ENCODE peak calls at places on chromosome 4, in five cellular contexts. One of them, this sample, is unnamed.

GRCh38 chr4:10917475-10918103 is 233.0 kb upstream of the CLNK start:
- DNase-seq in tibial nerve: no peak
- DNase-seq in GM06990: no peak
- DNase-seq in aorta: no peak
- DNase-seq in fibroblast of lung: peak
- DNase-seq in this sample: no peak

GRCh38 chr4:12852338-12853307 is 631.5 kb downstream of the RAB28 start:
- DNase-seq in tibial nerve: peak
- DNase-seq in GM06990: peak
- DNase-seq in aorta: no peak
- DNase-seq in fibroblast of lung: peak
- DNase-seq in this sample: no peak

GRCh38 chr4:179804440-179804839 is 2362.2 kb upstream of the AGA start:
- DNase-seq in tibial nerve: no peak
- DNase-seq in GM06990: no peak
- DNase-seq in aorta: no peak
- DNase-seq in fibroblast of lung: peak
- DNase-seq in this sample: no peak

GRCh38 chr4:55124337-55125076 is 888 bp downstream of the KDR start:
- DNase-seq in tibial nerve: no peak
- DNase-seq in GM06990: peak
- DNase-seq in aorta: no peak
- DNase-seq in fibroblast of lung: peak
- DNase-seq in this sample: no peak

GRCh38 chr4:151990201-151990600 is 229.4 kb upstream of the GATB start:
- DNase-seq in tibial nerve: no peak
- DNase-seq in GM06990: no peak
- DNase-seq in aorta: no peak
- DNase-seq in fibroblast of lung: no peak
- DNase-seq in this sample: no peak

GRCh38 chr4:58093352-58093751 is 983.2 kb upstream of the IGFBP7 start:
- DNase-seq in tibial nerve: no peak
- DNase-seq in GM06990: no peak
- DNase-seq in aorta: no peak
- DNase-seq in fibroblast of lung: no peak
- DNase-seq in this sample: no peak

GRCh38 chr4:136342666-136343065 is 1189.6 kb downstream of the PCDH18 start:
- DNase-seq in tibial nerve: no peak
- DNase-seq in GM06990: no peak
- DNase-seq in aorta: no peak
- DNase-seq in fibroblast of lung: peak
- DNase-seq in this sample: no peak

GRCh38 chr4:89878611-89879010 is 16.0 kb upstream of the MMRN1 start:
- DNase-seq in tibial nerve: no peak
- DNase-seq in GM06990: no peak
- DNase-seq in aorta: no peak
- DNase-seq in fibroblast of lung: peak
- DNase-seq in this sample: no peak

GRCh38 chr4:184417802-184418511 is 56.4 kb downstream of the IRF2 start:
- DNase-seq in tibial nerve: no peak
- DNase-seq in GM06990: peak
- DNase-seq in aorta: no peak
- DNase-seq in fibroblast of lung: peak
- DNase-seq in this sample: no peak
- H3K4me3 ChIP-seq in tibial nerve: no peak
- H3K4me3 ChIP-seq in GM06990: no peak
- H3K4me3 ChIP-seq in aorta: no peak
- H3K4me3 ChIP-seq in fibroblast of lung: no peak
- H3K4me3 ChIP-seq in this sample: peak

GRCh38 chr4:73404457-73404856 is 370 bp downstream of the ALB start:
- DNase-seq in tibial nerve: no peak
- DNase-seq in GM06990: no peak
- DNase-seq in aorta: no peak
- DNase-seq in fibroblast of lung: no peak
- DNase-seq in this sample: no peak
- H3K4me3 ChIP-seq in tibial nerve: no peak
- H3K4me3 ChIP-seq in GM06990: no peak
- H3K4me3 ChIP-seq in aorta: no peak
- H3K4me3 ChIP-seq in fibroblast of lung: no peak
- H3K4me3 ChIP-seq in this sample: no peak

DNA sequence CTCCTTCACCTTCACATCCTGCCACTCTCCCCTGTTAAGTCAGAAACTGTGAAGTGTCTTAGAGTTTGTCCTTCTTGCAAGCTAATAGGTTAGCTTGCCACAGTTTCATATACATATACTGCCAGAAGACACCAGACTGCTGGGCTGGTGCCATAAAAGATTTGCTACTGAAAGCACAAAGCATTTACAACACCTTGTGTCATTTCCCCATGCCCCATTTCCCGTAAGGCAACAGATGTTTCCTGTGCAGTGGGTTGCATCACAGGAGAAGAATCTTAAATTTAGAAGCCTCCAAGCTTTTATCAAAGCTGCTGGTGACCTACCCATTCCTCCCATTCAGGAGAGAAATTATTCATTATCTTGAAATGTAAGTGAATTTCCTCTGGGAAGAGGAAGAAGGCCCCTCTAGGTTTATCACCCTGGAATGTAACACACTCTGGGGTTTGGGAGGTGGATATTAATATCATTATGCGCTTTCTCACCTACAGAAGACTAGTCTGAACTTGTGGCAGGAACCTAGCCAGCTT is 34.5 kb upstream of the RAB33B start:
- DNase-seq in tibial nerve: peak
- DNase-seq in GM06990: peak
- DNase-seq in aorta: peak
- DNase-seq in fibroblast of lung: peak
- DNase-seq in this sample: no peak
- H3K4me3 ChIP-seq in tibial nerve: no peak
- H3K4me3 ChIP-seq in GM06990: no peak
- H3K4me3 ChIP-seq in aorta: no peak
- H3K4me3 ChIP-seq in fibroblast of lung: no peak
- H3K4me3 ChIP-seq in this sample: no peak

GRCh38 chr4:185809517-185810071 is 2.4 kb downstream of the SORBS2 start:
- DNase-seq in tibial nerve: no peak
- DNase-seq in GM06990: no peak
- DNase-seq in aorta: no peak
- DNase-seq in fibroblast of lung: no peak
- DNase-seq in this sample: no peak

GRCh38 chr4:185813133-185813532 is 1.1 kb upstream of the SORBS2 start:
- DNase-seq in tibial nerve: no peak
- DNase-seq in GM06990: no peak
- DNase-seq in aorta: no peak
- DNase-seq in fibroblast of lung: no peak
- DNase-seq in this sample: no peak

GRCh38 chr4:185811509-185812364 is at the start of gene SORBS2:
- DNase-seq in tibial nerve: no peak
- DNase-seq in GM06990: peak
- DNase-seq in aorta: no peak
- DNase-seq in fibroblast of lung: peak
- DNase-seq in this sample: no peak

GRCh38 chr4:185805979-185806378 is 6.0 kb downstream of the SORBS2 start:
- DNase-seq in tibial nerve: no peak
- DNase-seq in GM06990: no peak
- DNase-seq in aorta: no peak
- DNase-seq in fibroblast of lung: no peak
- DNase-seq in this sample: no peak

GRCh38 chr4:185810746-185811508 is 1.1 kb downstream of the SORBS2 start:
- DNase-seq in tibial nerve: no peak
- DNase-seq in GM06990: no peak
- DNase-seq in aorta: no peak
- DNase-seq in fibroblast of lung: no peak
- DNase-seq in this sample: no peak
- H3K4me3 ChIP-seq in tibial nerve: peak
- H3K4me3 ChIP-seq in GM06990: peak
- H3K4me3 ChIP-seq in aorta: peak
- H3K4me3 ChIP-seq in fibroblast of lung: peak
- H3K4me3 ChIP-seq in this sample: peak

GRCh38 chr4:38319456-38320348 is 344.3 kb upstream of the KLF3 start:
- DNase-seq in tibial nerve: peak
- DNase-seq in GM06990: peak
- DNase-seq in aorta: peak
- DNase-seq in fibroblast of lung: peak
- DNase-seq in this sample: peak
- H3K4me3 ChIP-seq in tibial nerve: peak
- H3K4me3 ChIP-seq in GM06990: peak
- H3K4me3 ChIP-seq in aorta: no peak
- H3K4me3 ChIP-seq in fibroblast of lung: no peak
- H3K4me3 ChIP-seq in this sample: peak

GRCh38 chr4:87026795-87027495 is 92.1 kb downstream of the AFF1 start:
- DNase-seq in tibial nerve: peak
- DNase-seq in GM06990: peak
- DNase-seq in aorta: no peak
- DNase-seq in fibroblast of lung: no peak
- DNase-seq in this sample: no peak
- H3K4me3 ChIP-seq in tibial nerve: no peak
- H3K4me3 ChIP-seq in GM06990: no peak
- H3K4me3 ChIP-seq in aorta: no peak
- H3K4me3 ChIP-seq in fibroblast of lung: no peak
- H3K4me3 ChIP-seq in this sample: peak

GRCh38 chr4:107616838-107617389 is 103.1 kb downstream of the PAPSS1 start:
- DNase-seq in tibial nerve: no peak
- DNase-seq in GM06990: no peak
- DNase-seq in aorta: no peak
- DNase-seq in fibroblast of lung: no peak
- DNase-seq in this sample: no peak
- H3K4me3 ChIP-seq in tibial nerve: no peak
- H3K4me3 ChIP-seq in GM06990: no peak
- H3K4me3 ChIP-seq in aorta: no peak
- H3K4me3 ChIP-seq in fibroblast of lung: no peak
- H3K4me3 ChIP-seq in this sample: no peak

This sample was measured in psoas muscle.